ENCODE peak calls at places on chromosomes 6 and 20, in four cellular contexts. T is K562, E is IMR-90, D is H1. Y is an unnamed sample.
A peak's percentile ranks its signal among the peaks of the same experiment; 100 is the strongest.

GRCh38 chr20:58753929-58754551 is 61.4 kb downstream of the NPEPL1 start:
- DNase-seq in E (no peak), T (no peak), D (peak; percentile 49), Y (no peak)

GRCh38 chr6:69663215-69663614 is 133.6 kb downstream of the LMBRD1 start:
- DNase-seq in D (no peak), E (no peak), T (no peak), Y (no peak)

GRCh38 chr20:1402149-1402548 is 9.3 kb upstream of the FKBP1A start:
- DNase-seq in E (peak; percentile 60), T (no peak), D (no peak), Y (no peak)

GRCh38 chr20:20664795-20665194 is 47.6 kb downstream of the RALGAPA2 start:
- DNase-seq in T (peak; percentile 21), D (no peak), E (no peak), Y (no peak)

GRCh38 chr6:81465859-81466258 is 286.6 kb downstream of the TENT5A start:
- DNase-seq in T (no peak), E (peak; percentile 24), D (no peak), Y (no peak)

GRCh38 chr6:33621396-33622388 is 570 bp downstream of the ITPR3 start:
- DNase-seq in T (peak; percentile 58), E (no peak), D (peak; percentile 81), Y (no peak)

GRCh38 chr6:30463651-30464618 is 25.4 kb upstream of the HLA-E start:
- DNase-seq in D (no peak), T (no peak), E (peak; percentile 50), Y (peak; percentile 15)

GRCh38 chr20:45049904-45050471 is 50.9 kb downstream of the KCNS1 start:
- DNase-seq in D (no peak), T (no peak), E (no peak), Y (no peak)

GRCh38 chr6:154537942-154538341 is 27.5 kb upstream of the CNKSR3 start:
- DNase-seq in D (no peak), T (no peak), E (no peak), Y (no peak)

GRCh38 chr6:169932491-169932890 is 181.1 kb downstream of the ERMARD start:
- DNase-seq in E (no peak), T (peak; percentile 24), D (no peak), Y (no peak)

GRCh38 chr6:37024665-37025337 is 19.3 kb downstream of the FGD2 start:
- DNase-seq in E (peak; percentile 14), T (no peak), D (no peak), Y (no peak)

GRCh38 chr6:24935753-24936152 is at the start of gene RIPOR2:
- DNase-seq in E (no peak), T (no peak), D (peak; percentile 60), Y (no peak)

GRCh38 chr20:50115591-50116367 is 2.8 kb upstream of the UBE2V1 start:
- DNase-seq in E (peak; percentile 97), D (peak; percentile 89), T (peak; percentile 97), Y (peak; percentile 89)

GRCh38 chr6:9266741-9267140 is 831.4 kb upstream of the SLC35B3 start:
- DNase-seq in T (no peak), D (no peak), E (no peak), Y (no peak)

GRCh38 chr20:52747736-52748135 is 224.4 kb upstream of the TSHZ2 start:
- DNase-seq in T (peak; percentile 2), E (no peak), D (no peak), Y (no peak)

GRCh38 chr6:30931959-30932645 is at the start of gene SFTA2:
- DNase-seq in T (no peak), E (no peak), D (no peak), Y (no peak)

GRCh38 chr6:40962241-40962640 is 76.8 kb downstream of the UNC5CL start:
- DNase-seq in D (no peak), E (peak; percentile 95), T (peak; percentile 7), Y (peak; percentile 36)

GRCh38 chr6:108526739-108527174 is 34.0 kb upstream of the FOXO3 start:
- DNase-seq in T (peak; percentile 50), E (peak; percentile 62), D (no peak), Y (no peak)
- TF ChIP-seq CHD1 in T (no peak), E (no peak), D (no peak), Y (no peak)

GRCh38 chr20:63084563-63084927 is 77.8 kb upstream of the BHLHE23 start:
- DNase-seq in D (peak; percentile 35), T (no peak), E (no peak), Y (no peak)

GRCh38 chr20:63082308-63082938 is 75.7 kb upstream of the BHLHE23 start:
- DNase-seq in D (peak; percentile 84), E (peak; percentile 11), T (peak; percentile 66), Y (no peak)

GRCh38 chr20:63085087-63085861 is 78.5 kb upstream of the BHLHE23 start:
- DNase-seq in T (no peak), E (no peak), D (peak; percentile 52), Y (no peak)

GRCh38 chr20:63082939-63083735 is 76.4 kb upstream of the BHLHE23 start:
- DNase-seq in T (no peak), E (no peak), D (no peak), Y (no peak)

DNA sequence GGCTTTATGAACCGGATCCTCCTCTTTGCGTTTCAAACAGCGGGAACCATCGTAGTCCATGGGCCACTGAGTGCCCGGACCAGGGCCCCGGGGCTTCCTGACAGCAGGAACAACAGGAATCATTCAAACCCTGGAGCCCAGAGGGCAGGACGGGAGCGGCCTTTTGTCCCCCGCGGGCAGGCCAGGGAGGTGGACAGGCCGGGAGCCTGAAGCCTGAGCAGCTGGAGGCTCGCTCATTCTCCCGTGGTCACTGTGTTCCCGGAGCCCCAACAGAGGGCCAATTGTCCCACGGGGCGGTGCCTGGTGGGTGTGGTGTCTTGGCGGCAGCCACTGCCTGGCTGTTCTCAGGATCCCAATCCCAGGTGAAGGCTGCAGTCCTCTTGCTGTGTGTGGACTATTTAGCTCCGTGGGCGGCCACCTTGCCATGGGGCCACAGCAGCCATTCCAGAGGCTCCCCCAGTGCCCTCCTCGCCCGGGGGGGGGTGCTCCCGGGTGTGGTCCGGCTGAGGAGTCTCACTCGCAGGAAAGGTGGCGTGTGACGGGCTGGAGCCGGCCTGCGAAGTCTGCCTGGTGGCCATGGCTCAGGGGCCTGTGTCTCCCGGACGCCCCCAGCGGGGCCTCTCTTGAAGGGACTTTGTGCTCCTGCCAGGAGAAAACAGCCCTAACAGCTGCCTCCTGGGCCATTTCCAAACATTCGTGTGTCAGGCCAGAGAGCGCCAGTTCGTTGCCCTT is 77.2 kb upstream of the BHLHE23 start:
- DNase-seq in E (no peak), D (peak; percentile 47), T (no peak), Y (no peak)
- TF ChIP-seq CHD1 in E (no peak), D (no peak), T (no peak), Y (no peak)

GRCh38 chr6:143176090-143177021 is 115.7 kb downstream of the AIG1 start:
- DNase-seq in D (peak; percentile 69), T (peak; percentile 58), E (peak; percentile 88), Y (no peak)
- TF ChIP-seq CHD1 in D (no peak), T (no peak), E (no peak), Y (no peak)

GRCh38 chr20:46142124-46142523 is 24.0 kb downstream of the CD40 start:
- DNase-seq in T (no peak), D (no peak), E (no peak), Y (no peak)
- TF ChIP-seq CHD1 in T (no peak), D (no peak), E (no peak), Y (no peak)

DNA sequence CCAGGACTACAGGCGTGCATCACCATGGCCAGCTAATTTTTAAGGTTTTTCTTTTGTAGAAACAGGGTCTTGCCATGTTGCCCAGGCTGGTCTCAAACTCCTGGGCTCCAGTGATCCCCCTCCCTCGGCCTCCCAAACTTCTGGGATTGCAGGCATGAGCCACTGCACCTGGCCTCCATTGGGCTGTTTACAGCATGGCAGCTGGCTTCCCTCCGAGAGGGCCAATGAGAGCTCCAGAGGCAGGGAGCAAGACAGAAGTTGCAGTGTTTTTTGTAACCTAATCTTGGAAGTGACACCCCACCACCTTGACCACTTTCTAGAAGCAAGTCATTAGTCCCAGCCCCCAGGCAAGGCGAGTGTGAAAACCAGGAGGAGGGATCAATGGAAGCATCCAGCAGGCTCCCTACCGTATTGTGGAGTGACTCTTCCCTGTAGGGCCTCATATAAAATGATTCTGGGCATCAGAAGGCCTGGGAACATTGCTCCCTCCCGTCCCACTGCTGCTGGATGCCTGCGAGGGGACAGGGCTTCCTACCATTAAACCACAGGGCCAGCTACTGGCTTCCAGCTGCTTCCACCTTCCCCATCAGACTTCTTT is 144.4 kb downstream of the ZDHHC14 start:
- DNase-seq in D (no peak), T (no peak), E (no peak), Y (no peak)
- TF ChIP-seq CHD1 in D (no peak), T (no peak), E (no peak), Y (no peak)

DNA sequence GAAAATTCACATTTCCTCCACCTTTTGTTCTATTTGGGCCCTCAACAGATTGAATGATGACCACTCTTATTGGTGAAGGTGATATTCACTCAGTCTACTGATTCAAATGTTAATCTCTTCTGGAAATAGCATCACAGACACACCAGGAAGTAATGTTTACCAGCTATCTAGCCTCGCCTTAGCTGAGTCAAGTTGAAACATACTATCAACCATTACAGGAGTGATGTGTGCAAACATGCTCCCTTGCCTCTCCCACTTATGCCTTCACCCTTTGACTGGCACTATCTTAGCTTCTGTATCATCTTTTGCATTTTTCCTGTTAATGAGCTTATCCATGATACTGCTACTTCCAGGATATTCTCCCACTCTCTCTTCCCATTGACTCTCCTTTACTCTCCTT is 191.9 kb downstream of the CENPW start:
- DNase-seq in D (no peak), E (no peak), T (no peak), Y (peak; percentile 20)
- TF ChIP-seq CHD1 in D (no peak), E (no peak), T (no peak), Y (no peak)

GRCh38 chr6:39844866-39845265 is 52.7 kb downstream of the DAAM2 start:
- DNase-seq in E (no peak), T (no peak), D (no peak), Y (no peak)

GRCh38 chr6:39841291-39841690 is 49.1 kb downstream of the DAAM2 start:
- DNase-seq in T (no peak), E (peak; percentile 11), D (no peak), Y (no peak)

GRCh38 chr6:39840781-39841180 is 48.6 kb downstream of the DAAM2 start:
- DNase-seq in E (no peak), D (no peak), T (no peak), Y (no peak)

GRCh38 chr6:39841923-39842322 is 49.7 kb downstream of the DAAM2 start:
- DNase-seq in D (no peak), T (no peak), E (no peak), Y (no peak)

GRCh38 chr6:39843305-39844020 is 51.3 kb downstream of the DAAM2 start:
- DNase-seq in E (peak; percentile 6), T (no peak), D (no peak), Y (no peak)
- TF ChIP-seq CHD1 in E (no peak), T (no peak), D (no peak), Y (no peak)

GRCh38 chr6:151633517-151634335 is 139.9 kb downstream of the CCDC170 start:
- DNase-seq in T (no peak), E (no peak), D (no peak), Y (no peak)
- TF ChIP-seq CHD1 in T (no peak), E (no peak), D (no peak), Y (no peak)

GRCh38 chr6:149212202-149212601 is 105.3 kb upstream of the TAB2 start:
- DNase-seq in D (no peak), E (peak; percentile 42), T (no peak), Y (no peak)
- TF ChIP-seq CHD1 in D (no peak), E (no peak), T (no peak), Y (no peak)

GRCh38 chr6:3305216-3305565 is 46.4 kb downstream of the PSMG4 start:
- DNase-seq in T (no peak), D (no peak), E (no peak), Y (no peak)
- TF ChIP-seq CHD1 in T (no peak), D (no peak), E (no peak), Y (no peak)

Y was measured in GM12878.